ENCODE peak calls at places on chromosomes 12 and 14, in six cellular contexts. F, P, R, L, Z and D are unnamed samples.
A peak's percentile ranks its signal among the peaks of the same experiment; 100 is the strongest.

GRCh38 chr14:104977681-104978647 is at the start of gene AHNAK2:
- DNase-seq in F (peak; percentile 95), P (no peak), R (peak; percentile 66), L (peak; percentile 69), Z (peak; percentile 59), D (peak; percentile 88)

GRCh38 chr12:26524862-26525465 is 308.0 kb downstream of the ITPR2 start:
- DNase-seq in F (no peak), P (no peak), R (no peak), L (no peak), Z (no peak), D (peak; percentile 28)

GRCh38 chr14:54420478-54421116 is 20.6 kb downstream of the CNIH1 start:
- DNase-seq in F (peak; percentile 41), P (no peak), R (no peak), L (peak; percentile 46), Z (peak; percentile 17), D (peak; percentile 24)

GRCh38 chr14:90105756-90106155 is 44.0 kb downstream of the KCNK13 start:
- DNase-seq in F (no peak), P (no peak), R (no peak), L (peak; percentile 18), Z (no peak), D (no peak)

GRCh38 chr12:101127521-101128219 is 82.4 kb downstream of the SLC5A8 start:
- DNase-seq in F (no peak), P (no peak), R (no peak), L (no peak), Z (no peak), D (no peak)

GRCh38 chr12:6039894-6040601 is 84.4 kb downstream of the VWF start:
- DNase-seq in F (peak; percentile 83), P (no peak), R (no peak), L (peak; percentile 51), Z (no peak), D (peak; percentile 52)

GRCh38 chr14:75597149-75597548 is 18.7 kb downstream of the FLVCR2 start:
- DNase-seq in F (no peak), P (no peak), R (no peak), L (no peak), Z (no peak), D (no peak)

GRCh38 chr14:93013368-93013719 is 90.4 kb downstream of the CHGA start:
- DNase-seq in F (no peak), P (no peak), R (no peak), L (no peak), Z (no peak), D (no peak)

GRCh38 chr12:88509347-88509746 is 70.9 kb downstream of the KITLG start:
- DNase-seq in F (no peak), P (no peak), R (no peak), L (no peak), Z (no peak), D (no peak)

GRCh38 chr12:9132008-9132535 is 16.4 kb upstream of the A2M start:
- DNase-seq in F (no peak), P (no peak), R (no peak), L (peak; percentile 100), Z (no peak), D (no peak)

GRCh38 chr14:94903338-94903737 is 133.4 kb upstream of the GSC start:
- DNase-seq in F (no peak), P (no peak), R (no peak), L (no peak), Z (no peak), D (no peak)

GRCh38 chr14:54599932-54600331 is 33.0 kb downstream of the SAMD4A start:
- DNase-seq in F (no peak), P (no peak), R (no peak), L (no peak), Z (no peak), D (no peak)

GRCh38 chr12:19404232-19404880 is 34.9 kb upstream of the AEBP2 start:
- DNase-seq in F (no peak), P (no peak), R (no peak), L (no peak), Z (no peak), D (no peak)

GRCh38 chr14:61184117-61184516 is 97.0 kb downstream of the TMEM30B start:
- DNase-seq in F (no peak), P (no peak), R (no peak), L (no peak), Z (no peak), D (no peak)

GRCh38 chr14:59118171-59118570 is 70.3 kb upstream of the DAAM1 start:
- DNase-seq in F (no peak), P (no peak), R (no peak), L (no peak), Z (no peak), D (no peak)

GRCh38 chr12:26488339-26488738 is 293.0 kb downstream of the SSPN start:
- DNase-seq in F (no peak), P (no peak), R (no peak), L (no peak), Z (no peak), D (no peak)

GRCh38 chr12:25456474-25456873 is 96.6 kb downstream of the LMNTD1 start:
- DNase-seq in F (no peak), P (no peak), R (no peak), L (no peak), Z (no peak), D (no peak)

GRCh38 chr12:6962285-6963015 is 8.0 kb downstream of the PHB2 start:
- DNase-seq in F (peak; percentile 35), P (no peak), R (no peak), L (no peak), Z (no peak), D (no peak)

GRCh38 chr14:99436247-99437180 is 44.1 kb downstream of the SETD3 start:
- DNase-seq in F (no peak), P (no peak), R (no peak), L (no peak), Z (no peak), D (no peak)

DNA sequence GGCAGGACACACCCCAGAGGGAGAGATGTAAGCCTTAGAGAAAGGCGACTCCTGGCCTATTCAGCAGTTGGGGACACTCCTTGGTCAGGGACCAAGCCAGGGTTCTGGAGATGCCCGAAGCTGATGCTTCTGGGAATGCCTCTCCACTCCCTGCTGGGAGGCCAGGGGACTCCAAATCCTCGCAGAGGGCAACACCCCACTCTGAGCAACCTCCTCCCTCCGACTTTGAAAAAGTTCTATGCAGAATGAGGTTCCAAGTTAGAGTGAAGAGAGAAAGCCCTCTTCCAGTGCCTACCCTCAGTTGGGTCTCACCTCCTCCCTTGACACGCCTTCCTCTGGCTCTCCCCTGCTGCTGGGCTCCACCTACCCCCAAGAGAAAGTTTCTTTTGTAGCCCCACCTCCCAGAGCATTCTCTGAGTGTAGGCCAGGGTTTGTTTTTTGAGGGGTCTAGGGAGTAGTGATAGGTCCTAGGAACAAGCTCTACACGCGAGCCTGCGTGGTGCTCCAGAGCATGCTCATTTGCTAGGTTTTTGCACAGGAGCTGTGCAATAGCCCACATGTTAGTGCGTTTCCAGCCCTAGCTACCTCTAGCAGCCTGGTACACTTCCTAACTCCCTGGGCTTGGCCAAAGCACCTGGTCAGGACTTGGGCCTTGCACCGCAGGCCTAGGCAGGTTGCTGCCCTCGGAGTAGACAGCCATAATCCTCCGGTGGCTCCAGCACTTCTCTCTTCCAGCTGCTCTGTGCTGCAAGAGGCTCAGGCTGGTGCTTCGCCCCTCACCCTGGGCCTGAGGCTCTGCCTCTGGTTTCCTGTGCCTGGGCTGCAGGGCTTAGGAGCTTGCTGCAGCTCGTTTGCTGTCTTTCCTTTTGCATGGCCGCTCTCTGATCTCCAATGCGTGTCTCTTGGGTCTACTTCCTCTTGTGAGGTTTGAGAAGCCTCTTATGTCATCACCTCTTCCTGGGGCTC is 590 bp upstream of the CEBPE start:
- DNase-seq in F (no peak), P (no peak), R (peak; percentile 74), L (no peak), Z (no peak), D (no peak)
- TF ChIP-seq GABPA in F (no peak), P (no peak), R (no peak), L (no peak), Z (no peak), D (no peak)

GRCh38 chr14:40623641-40624040 is 983.0 kb upstream of the LRFN5 start:
- DNase-seq in F (no peak), P (no peak), R (no peak), L (no peak), Z (no peak), D (no peak)
- TF ChIP-seq GABPA in F (no peak), P (no peak), R (no peak), L (no peak), Z (no peak), D (no peak)

DNA sequence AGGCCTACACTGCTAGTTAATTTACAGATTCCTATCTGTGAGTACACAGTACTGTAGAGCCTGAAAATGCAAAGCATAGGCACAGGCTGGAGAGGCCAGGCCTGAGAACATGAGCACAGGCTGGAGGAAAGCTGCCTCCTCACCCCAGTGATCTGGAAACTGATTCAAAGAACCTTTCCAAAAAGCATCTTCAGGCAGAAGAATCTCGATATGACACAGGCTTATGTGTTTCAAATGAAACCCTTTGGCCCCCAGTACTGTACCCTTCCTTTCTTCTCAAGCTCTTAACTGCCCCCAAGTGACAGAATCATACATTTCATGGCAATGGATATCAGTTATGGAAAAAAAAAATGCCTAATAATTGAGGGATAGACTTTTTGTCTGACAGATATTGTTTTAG is 122.0 kb downstream of the KCNC2 start:
- DNase-seq in F (no peak), P (no peak), R (no peak), L (no peak), Z (no peak), D (no peak)
- TF ChIP-seq GABPA in F (no peak), P (no peak), R (no peak), L (no peak), Z (no peak), D (no peak)

DNA sequence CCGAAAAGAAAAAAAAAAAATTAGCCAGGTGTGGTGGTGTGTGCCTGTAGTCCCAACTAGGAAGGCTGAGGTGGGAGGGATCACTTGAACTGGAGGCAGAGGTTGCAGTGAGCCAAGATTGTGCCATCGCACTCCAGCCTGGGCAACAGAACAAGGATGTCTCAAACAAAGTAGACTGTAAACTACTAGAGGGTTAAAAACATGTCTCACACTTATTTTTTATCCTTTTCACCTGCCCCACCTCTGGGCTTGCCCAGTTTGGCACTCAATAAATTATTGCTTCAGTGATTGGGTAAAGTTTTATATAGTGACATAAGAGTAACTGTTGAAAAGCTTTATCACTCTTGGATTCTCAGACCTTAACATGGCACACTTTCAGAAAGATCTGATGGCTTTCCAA is 56.2 kb upstream of the NPFF start:
- DNase-seq in F (no peak), P (no peak), R (no peak), L (no peak), Z (no peak), D (no peak)
- TF ChIP-seq GABPA in F (no peak), P (no peak), R (no peak), L (no peak), Z (no peak), D (no peak)